ENCODE peak calls at places on chromosomes 11 and 22, in eight cellular contexts. C is tibial artery, D is psoas muscle, J is right lobe of liver, F is colonic mucosa, M is GM12878, L is pancreas, Y is H9. O is an unnamed sample.

GRCh38 chr11:33899383-33900037 is 7.6 kb upstream of the LMO2 start:
- DNase-seq in C (peak; percentile 89), F (peak; percentile 64), L (peak; percentile 52), M (no peak), D (peak; percentile 81), Y (no peak), J (peak; percentile 67), O (peak; percentile 75)

GRCh38 chr11:103532133-103532788 is 423.0 kb downstream of the DYNC2H1 start:
- DNase-seq in L (no peak), M (no peak), F (no peak), J (no peak), Y (no peak), D (no peak), C (no peak), O (no peak)

GRCh38 chr11:123176785-123177184 is 18.3 kb downstream of the CLMP start:
- DNase-seq in Y (no peak), M (no peak), L (no peak), C (no peak), D (no peak), F (no peak), J (no peak), O (no peak)

GRCh38 chr11:68498903-68499883 is 38.6 kb downstream of the PPP6R3 start:
- DNase-seq in F (no peak), L (no peak), J (no peak), M (peak; percentile 24), D (no peak), Y (no peak), C (no peak), O (no peak)

GRCh38 chr11:127017482-127017881 is 16.9 kb upstream of the KIRREL3 start:
- DNase-seq in D (no peak), F (no peak), Y (peak; percentile 52), L (no peak), C (no peak), J (no peak), M (no peak), O (no peak)

GRCh38 chr22:37676691-37677627 is 1.5 kb downstream of the LGALS1 start:
- DNase-seq in D (peak; percentile 92), M (no peak), J (peak; percentile 89), L (peak; percentile 87), F (peak; percentile 94), C (peak; percentile 95), Y (peak; percentile 97), O (no peak)

GRCh38 chr11:119433369-119433749 is 10.4 kb upstream of the THY1 start:
- DNase-seq in F (no peak), M (no peak), J (no peak), D (no peak), Y (no peak), L (no peak), C (no peak), O (no peak)

GRCh38 chr11:116976941-116977570 is 121.2 kb downstream of the SIK3 start:
- DNase-seq in L (no peak), J (no peak), D (no peak), C (no peak), M (no peak), F (no peak), Y (no peak), O (no peak)

GRCh38 chr11:68683952-68684384 is 376 bp upstream of the GAL start:
- DNase-seq in Y (no peak), D (no peak), C (no peak), F (no peak), L (no peak), J (no peak), M (no peak), O (no peak)

GRCh38 chr11:63505857-63506528 is at the start of gene LGALS12:
- DNase-seq in J (peak; percentile 38), M (no peak), C (no peak), F (no peak), Y (peak; percentile 56), D (no peak), L (no peak), O (no peak)

GRCh38 chr22:25824828-25825474 is 83.0 kb downstream of the MYO18B start:
- DNase-seq in D (no peak), F (no peak), Y (no peak), L (no peak), M (no peak), C (no peak), J (no peak), O (no peak)

GRCh38 chr11:72223615-72224586 is 666 bp upstream of the INPPL1 start:
- DNase-seq in Y (peak; percentile 71), C (peak; percentile 88), L (no peak), F (peak; percentile 80), M (no peak), D (peak; percentile 79), J (peak; percentile 79), O (peak; percentile 70)

GRCh38 chr11:9072790-9073189 is 18.6 kb downstream of the SCUBE2 start:
- DNase-seq in C (no peak), F (no peak), L (no peak), J (no peak), D (no peak), M (no peak), Y (no peak), O (no peak)

GRCh38 chr11:57340228-57340627 is 2.1 kb downstream of the P2RX3 start:
- DNase-seq in M (no peak), J (no peak), F (no peak), Y (peak; percentile 74), C (no peak), L (no peak), D (no peak), O (no peak)

GRCh38 chr11:32391965-32392553 is 43.3 kb downstream of the WT1 start:
- DNase-seq in F (no peak), J (no peak), C (no peak), Y (no peak), M (no peak), L (no peak), D (no peak), O (no peak)

GRCh38 chr11:34358258-34358665 is 452 bp upstream of the ABTB2 start:
- DNase-seq in C (peak; percentile 83), D (peak; percentile 63), Y (no peak), L (peak; percentile 66), J (peak; percentile 80), F (peak; percentile 75), M (no peak), O (no peak)

GRCh38 chr11:120400564-120401364 is 64.6 kb downstream of the ARHGEF12 start:
- DNase-seq in D (no peak), C (no peak), J (no peak), F (peak; percentile 43), Y (no peak), M (peak; percentile 51), L (peak; percentile 28), O (no peak)

GRCh38 chr11:134039726-134040385 is 29.0 kb upstream of the JAM3 start:
- DNase-seq in C (no peak), D (no peak), J (no peak), Y (no peak), L (no peak), F (no peak), M (no peak), O (no peak)
- H3K27ac ChIP-seq in C (peak overlapping the region; percentile 94), D (peak overlapping the region; percentile 69), J (no peak overlapping the region), Y (no peak overlapping the region), L (no peak overlapping the region), F (no peak overlapping the region), M (no peak overlapping the region), O (peak overlapping the region; percentile 93)

GRCh38 chr11:61769169-61769920 is 16.9 kb downstream of the MYRF start:
- DNase-seq in L (no peak), C (no peak), Y (no peak), M (no peak), J (no peak), F (no peak), D (no peak), O (no peak)
- TF ChIP-seq CTCF in L (no peak), C (no peak), Y (peak; percentile 60), M (no peak), J (peak; percentile 42), F (no peak), D (no peak), O (no peak)

GRCh38 chr11:11774928-11775327 is 66.8 kb upstream of the USP47 start:
- DNase-seq in C (no peak), M (no peak), F (no peak), D (no peak), Y (no peak), L (no peak), J (no peak), O (no peak)
- H3K27me3 ChIP-seq in C (no peaks in the 10 kb centered on the region), M (peaks cover 2% of the 10 kb centered on the region), F (no peaks in the 10 kb centered on the region), D (no peaks in the 10 kb centered on the region), Y (no peaks in the 10 kb centered on the region), L (no peaks in the 10 kb centered on the region), J (no peaks in the 10 kb centered on the region), O (no peaks in the 10 kb centered on the region)

GRCh38 chr22:35479359-35479758 is 61.3 kb upstream of the RASD2 start:
- DNase-seq in F (no peak), Y (peak; percentile 20), D (no peak), C (no peak), J (no peak), L (no peak), M (no peak), O (no peak)
- H3K27ac ChIP-seq in F (peak overlapping the region; percentile 62), Y (no peak overlapping the region), D (no peak overlapping the region), C (no peak overlapping the region), J (no peak overlapping the region), L (no peak overlapping the region), M (no peak overlapping the region), O (no peak overlapping the region)

GRCh38 chr22:43011079-43011478 is 3.9 kb downstream of the PACSIN2 start:
- DNase-seq in D (no peak), M (no peak), L (peak; percentile 52), Y (no peak), J (no peak), F (no peak), C (no peak), O (no peak)
- TF ChIP-seq CTCF in D (no peak), M (no peak), L (no peak), Y (peak; percentile 33), J (no peak), F (no peak), C (no peak), O (no peak)

DNA sequence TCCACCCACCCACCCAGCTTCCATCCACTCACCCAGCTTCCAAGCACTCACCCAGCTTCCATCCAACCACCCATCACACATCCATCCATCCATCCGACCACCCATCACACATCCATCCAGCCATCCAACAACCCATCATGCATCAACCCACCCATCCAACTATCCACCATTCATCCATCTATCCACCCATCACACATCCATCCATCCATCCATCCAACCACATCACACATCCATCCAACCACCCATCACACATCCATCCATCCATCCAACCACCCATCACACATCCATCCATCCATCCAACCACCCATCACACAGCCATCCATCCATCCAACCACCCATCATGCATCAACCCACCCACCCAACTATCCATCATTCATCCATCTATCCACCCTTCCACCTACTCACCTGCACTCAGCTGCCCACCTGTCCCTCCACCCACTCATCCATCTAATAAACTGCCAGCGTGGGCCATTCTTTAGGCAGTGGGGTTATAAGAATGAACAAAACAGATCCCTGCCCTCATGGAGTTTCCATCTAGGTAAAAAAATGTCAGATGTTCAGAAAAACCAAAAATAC is 88.2 kb downstream of the CELSR1 start:
- DNase-seq in J (no peak), L (no peak), F (no peak), C (no peak), Y (no peak), D (no peak), M (no peak), O (no peak)
- H3K27me3 ChIP-seq in J (no peaks in the 10 kb centered on the region), L (no peaks in the 10 kb centered on the region), F (no peaks in the 10 kb centered on the region), C (no peaks in the 10 kb centered on the region), Y (no peaks in the 10 kb centered on the region), D (peaks cover 22% of the 10 kb centered on the region), M (no peaks in the 10 kb centered on the region), O (no peaks in the 10 kb centered on the region)

GRCh38 chr11:64772318-64773018 is 5.9 kb downstream of the SF1 start:
- DNase-seq in M (peak; percentile 51), J (no peak), L (no peak), C (no peak), D (no peak), F (no peak), Y (no peak), O (no peak)
- H3K27ac ChIP-seq in M (peak overlapping the region; percentile 63), J (peak overlapping the region; percentile 7), L (no peak overlapping the region), C (peak overlapping the region; percentile 20), D (peak overlapping the region; percentile 44), F (no peak overlapping the region), Y (no peak overlapping the region), O (no peak overlapping the region)

O was measured in dorsolateral prefrontal cortex.